ENCODE peak calls at places on chromosomes 2 and 18, in seven cellular contexts. J, N, S, I, L, X and G are unnamed samples.

GRCh38 chr18:59149007-59149406 is 9.3 kb downstream of the SEC11C start:
- DNase-seq in N (no peak), X (no peak), S (no peak), J (no peak), I (no peak), L (no peak), G (no peak)

GRCh38 chr2:139730197-139730596 is 950.0 kb upstream of the NXPH2 start:
- DNase-seq in S (no peak), L (no peak), I (no peak), N (no peak), J (no peak), X (no peak), G (no peak)

GRCh38 chr2:34317797-34318196 is 718.7 kb upstream of the FAM98A start:
- DNase-seq in J (no peak), N (no peak), L (no peak), I (no peak), X (no peak), S (no peak), G (no peak)

GRCh38 chr2:207474871-207475485 is 54.8 kb upstream of the CREB1 start:
- DNase-seq in J (no peak), S (peak; percentile 77), X (no peak), N (no peak), I (peak; percentile 37), L (peak; percentile 60), G (peak; percentile 46)

GRCh38 chr2:101038455-101039255 is 36.6 kb downstream of the RPL31 start:
- DNase-seq in N (no peak), J (no peak), X (no peak), L (peak; percentile 80), S (peak; percentile 19), I (no peak), G (no peak)

GRCh38 chr2:233287871-233288270 is 19.7 kb upstream of the SAG start:
- DNase-seq in J (no peak), X (no peak), I (no peak), L (no peak), S (no peak), N (no peak), G (no peak)

GRCh38 chr2:190904644-190905043 is 24.0 kb downstream of the GLS start:
- DNase-seq in S (no peak), J (no peak), I (no peak), X (no peak), L (no peak), N (no peak), G (no peak)

GRCh38 chr2:151483546-151483945 is 73.8 kb downstream of the RIF1 start:
- DNase-seq in X (no peak), J (no peak), S (no peak), L (no peak), N (no peak), I (no peak), G (no peak)

GRCh38 chr2:39686470-39686869 is 20.8 kb downstream of the TMEM178A start:
- DNase-seq in X (no peak), J (no peak), N (no peak), L (peak; percentile 75), S (no peak), I (no peak), G (no peak)

GRCh38 chr2:9800975-9801723 is 42.1 kb upstream of the TAF1B start:
- DNase-seq in J (no peak), X (no peak), I (peak; percentile 31), S (peak; percentile 79), N (peak; percentile 69), L (peak; percentile 70), G (no peak)

GRCh38 chr2:119197125-119197403 is 26.6 kb upstream of the STEAP3 start:
- DNase-seq in X (no peak), J (no peak), I (no peak), L (no peak), S (no peak), N (no peak), G (no peak)

GRCh38 chr18:44651453-44651852 is 29.2 kb upstream of the SETBP1 start:
- DNase-seq in I (no peak), J (peak; percentile 35), N (no peak), S (peak; percentile 72), X (no peak), L (peak; percentile 70), G (peak; percentile 45)

GRCh38 chr2:74824675-74825074 is 9.3 kb upstream of the HK2 start:
- DNase-seq in I (no peak), J (no peak), N (no peak), L (no peak), X (no peak), S (no peak), G (no peak)

GRCh38 chr2:168079236-168079635 is 168.2 kb downstream of the STK39 start:
- DNase-seq in I (no peak), L (no peak), N (no peak), J (no peak), S (no peak), X (no peak), G (no peak)

GRCh38 chr2:176545627-176546026 is 276.4 kb downstream of the MTX2 start:
- DNase-seq in S (no peak), N (no peak), L (no peak), X (no peak), J (no peak), I (no peak), G (no peak)

GRCh38 chr2:239466755-239467271 is 66.0 kb upstream of the HDAC4 start:
- DNase-seq in X (no peak), N (no peak), I (no peak), L (no peak), J (no peak), S (no peak), G (no peak)

DNA sequence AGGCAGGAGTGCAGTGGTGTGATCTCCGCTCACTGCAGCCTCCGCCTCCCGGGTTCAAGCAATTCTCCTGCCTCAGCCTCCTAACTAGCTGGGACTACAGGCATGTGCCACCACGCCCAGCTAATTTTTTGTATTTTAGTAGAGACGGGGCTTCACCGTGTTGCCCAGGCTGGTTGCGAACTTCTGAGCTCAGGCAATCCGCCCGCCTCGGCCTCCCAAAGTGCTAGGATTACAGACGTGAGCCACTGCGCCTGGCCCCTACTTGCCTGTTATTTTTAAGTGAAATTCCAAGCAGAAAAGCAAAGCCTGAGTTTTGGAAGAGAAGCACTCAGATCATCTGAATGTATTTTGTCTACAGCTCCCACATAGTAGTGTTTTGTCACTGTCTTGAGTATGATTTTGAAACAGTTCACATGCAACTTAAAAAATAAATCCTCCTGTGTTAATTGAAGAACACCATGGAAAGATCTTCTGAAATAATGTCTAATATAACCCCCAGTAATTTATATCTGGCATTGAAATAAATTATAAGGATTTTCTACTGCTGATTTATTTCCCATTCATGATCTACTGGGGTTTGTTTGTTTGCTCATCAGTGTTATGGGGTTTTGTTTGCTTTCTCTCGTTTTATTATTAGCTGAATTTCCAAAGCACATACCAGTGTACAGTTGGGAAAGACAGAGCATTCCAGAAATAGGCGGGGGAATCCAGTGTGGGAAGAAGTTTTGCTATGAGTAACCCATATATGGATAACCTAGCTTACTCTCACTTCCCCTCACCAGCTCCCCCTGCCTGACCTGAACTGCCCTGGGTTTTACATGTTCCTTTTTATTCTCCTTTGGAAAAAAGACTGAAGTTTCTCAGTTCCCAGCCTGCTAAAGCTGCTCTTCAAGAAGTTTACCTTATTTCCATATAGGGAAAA is 80.1 kb upstream of the MAP3K20 start:
- DNase-seq in L (no peak), J (peak; percentile 35), S (peak; percentile 83), X (no peak), I (peak; percentile 70), N (no peak), G (peak; percentile 83)
- TF ChIP-seq CTCF in L (peak; percentile 58), J (no peak), S (peak; percentile 51), X (no peak), I (peak; percentile 19), N (no peak), G (peak; percentile 54)

GRCh38 chr18:5600376-5601071 is 56.7 kb upstream of the EPB41L3 start:
- DNase-seq in X (no peak), N (no peak), I (no peak), S (peak; percentile 45), L (no peak), J (no peak), G (no peak)
- TF ChIP-seq CTCF in X (no peak), N (peak; percentile 43), I (peak; percentile 5), S (peak; percentile 47), L (peak; percentile 75), J (peak; percentile 21), G (peak; percentile 43)

GRCh38 chr2:205712983-205713531 is 30.8 kb downstream of the NRP2 start:
- DNase-seq in X (no peak), I (no peak), L (no peak), S (peak; percentile 70), N (no peak), J (no peak), G (no peak)

GRCh38 chr2:205717999-205718398 is 35.7 kb downstream of the NRP2 start:
- DNase-seq in L (no peak), X (no peak), I (no peak), N (no peak), S (peak; percentile 51), J (no peak), G (no peak)

GRCh38 chr2:205714789-205715411 is 32.6 kb downstream of the NRP2 start:
- DNase-seq in L (no peak), S (no peak), X (no peak), N (no peak), J (no peak), I (no peak), G (no peak)

GRCh38 chr2:205714058-205714776 is 31.9 kb downstream of the NRP2 start:
- DNase-seq in I (no peak), N (no peak), J (no peak), S (peak; percentile 57), X (peak; percentile 78), L (no peak), G (no peak)

DNA sequence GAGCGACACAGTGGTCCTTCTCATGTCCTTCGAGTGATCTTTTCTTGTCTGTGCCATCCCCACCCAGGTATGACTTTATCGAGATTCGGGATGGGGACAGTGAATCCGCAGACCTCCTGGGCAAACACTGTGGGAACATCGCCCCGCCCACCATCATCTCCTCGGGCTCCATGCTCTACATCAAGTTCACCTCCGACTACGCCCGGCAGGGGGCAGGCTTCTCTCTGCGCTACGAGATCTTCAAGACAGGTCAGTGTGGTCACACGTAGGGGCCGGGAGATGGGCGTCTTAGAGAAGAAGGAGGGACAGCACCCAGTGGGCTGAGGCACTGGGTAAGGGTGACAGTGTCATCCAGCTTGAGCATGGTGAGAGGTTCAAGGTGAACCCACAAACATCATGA is 33.8 kb downstream of the NRP2 start:
- DNase-seq in J (no peak), L (peak; percentile 87), N (no peak), X (no peak), I (no peak), S (no peak), G (no peak)
- TF ChIP-seq CTCF in J (no peak), L (peak; percentile 74), N (no peak), X (no peak), I (peak; percentile 11), S (no peak), G (no peak)

GRCh38 chr2:238305092-238305862 is 15.0 kb upstream of the TRAF3IP1 start:
- DNase-seq in X (no peak), I (no peak), L (peak; percentile 77), N (no peak), S (no peak), J (no peak), G (no peak)

GRCh38 chr2:238304116-238304515 is 15.7 kb upstream of the PER2 start:
- DNase-seq in L (no peak), S (no peak), N (no peak), I (no peak), J (no peak), X (no peak), G (no peak)

GRCh38 chr2:238305965-238306679 is 14.2 kb upstream of the TRAF3IP1 start:
- DNase-seq in N (no peak), X (no peak), L (no peak), I (no peak), J (no peak), S (no peak), G (no peak)

GRCh38 chr2:238306680-238306998 is 13.7 kb upstream of the TRAF3IP1 start:
- DNase-seq in J (no peak), X (no peak), N (no peak), I (no peak), S (no peak), L (no peak), G (no peak)

GRCh38 chr2:238308177-238308576 is 12.1 kb upstream of the TRAF3IP1 start:
- DNase-seq in N (no peak), I (no peak), J (no peak), X (no peak), S (no peak), L (peak; percentile 71), G (no peak)
- TF ChIP-seq CTCF in N (peak; percentile 54), I (peak; percentile 32), J (no peak), X (no peak), S (peak; percentile 36), L (peak; percentile 71), G (peak; percentile 9)